ENCODE peak calls at places on chromosomes 2 and 18, in four cellular contexts. One of them, this sample, is unnamed.

GRCh38 chr2:198059800-198060199 is 255.4 kb downstream of the PLCL1 start:
- DNase-seq in endodermal cell: no peak
- DNase-seq in astrocyte of the spinal cord: no peak
- DNase-seq in fibroblast of the aortic adventitia: no peak
- DNase-seq in this sample: no peak

GRCh38 chr18:21831413-21831831 is 90.8 kb downstream of the MIB1 start:
- DNase-seq in endodermal cell: no peak
- DNase-seq in astrocyte of the spinal cord: no peak
- DNase-seq in fibroblast of the aortic adventitia: peak
- DNase-seq in this sample: no peak

GRCh38 chr18:13217466-13217961 is 1.0 kb upstream of the LDLRAD4 start:
- DNase-seq in endodermal cell: peak
- DNase-seq in astrocyte of the spinal cord: peak
- DNase-seq in fibroblast of the aortic adventitia: no peak
- DNase-seq in this sample: no peak

GRCh38 chr18:70490008-70490933 is 201.4 kb downstream of the SOCS6 start:
- DNase-seq in endodermal cell: peak
- DNase-seq in astrocyte of the spinal cord: peak
- DNase-seq in fibroblast of the aortic adventitia: peak
- DNase-seq in this sample: peak

GRCh38 chr2:238942941-238943715 is 95.2 kb downstream of the TWIST2 start:
- DNase-seq in endodermal cell: no peak
- DNase-seq in astrocyte of the spinal cord: peak
- DNase-seq in fibroblast of the aortic adventitia: peak
- DNase-seq in this sample: no peak

GRCh38 chr2:73640537-73640936 is 1.7 kb downstream of the NAT8 start:
- DNase-seq in endodermal cell: no peak
- DNase-seq in astrocyte of the spinal cord: no peak
- DNase-seq in fibroblast of the aortic adventitia: no peak
- DNase-seq in this sample: no peak

GRCh38 chr2:179104736-179105135 is 54.8 kb upstream of the CCDC141 start:
- DNase-seq in endodermal cell: no peak
- DNase-seq in astrocyte of the spinal cord: peak
- DNase-seq in fibroblast of the aortic adventitia: peak
- DNase-seq in this sample: peak

GRCh38 chr2:118687201-118687600 is 160.2 kb downstream of the EN1 start:
- DNase-seq in endodermal cell: no peak
- DNase-seq in astrocyte of the spinal cord: no peak
- DNase-seq in fibroblast of the aortic adventitia: peak
- DNase-seq in this sample: no peak

GRCh38 chr2:10792660-10793400 is 19.8 kb downstream of the PDIA6 start:
- DNase-seq in endodermal cell: peak
- DNase-seq in astrocyte of the spinal cord: no peak
- DNase-seq in fibroblast of the aortic adventitia: no peak
- DNase-seq in this sample: no peak

GRCh38 chr18:61738488-61738887 is 154.3 kb downstream of the RNF152 start:
- DNase-seq in endodermal cell: no peak
- DNase-seq in astrocyte of the spinal cord: no peak
- DNase-seq in fibroblast of the aortic adventitia: peak
- DNase-seq in this sample: peak

GRCh38 chr2:41973871-41974270 is 74.0 kb upstream of the PKDCC start:
- DNase-seq in endodermal cell: peak
- DNase-seq in astrocyte of the spinal cord: no peak
- DNase-seq in fibroblast of the aortic adventitia: no peak
- DNase-seq in this sample: no peak

GRCh38 chr18:52220062-52220591 is 119.9 kb upstream of the DCC start:
- DNase-seq in endodermal cell: no peak
- DNase-seq in astrocyte of the spinal cord: no peak
- DNase-seq in fibroblast of the aortic adventitia: no peak
- DNase-seq in this sample: no peak

GRCh38 chr2:43224131-43224570 is 2.3 kb downstream of the ZFP36L2 start:
- DNase-seq in endodermal cell: peak
- DNase-seq in astrocyte of the spinal cord: peak
- DNase-seq in fibroblast of the aortic adventitia: peak
- DNase-seq in this sample: peak

GRCh38 chr2:197873293-197873701 is 68.9 kb downstream of the PLCL1 start:
- DNase-seq in endodermal cell: peak
- DNase-seq in astrocyte of the spinal cord: peak
- DNase-seq in fibroblast of the aortic adventitia: peak
- DNase-seq in this sample: peak

GRCh38 chr2:11377915-11378649 is 33.6 kb upstream of the ROCK2 start:
- DNase-seq in endodermal cell: no peak
- DNase-seq in astrocyte of the spinal cord: no peak
- DNase-seq in fibroblast of the aortic adventitia: peak
- DNase-seq in this sample: no peak

GRCh38 chr2:119255760-119256573 is 32.3 kb downstream of the STEAP3 start:
- DNase-seq in endodermal cell: peak
- DNase-seq in astrocyte of the spinal cord: peak
- DNase-seq in fibroblast of the aortic adventitia: peak
- DNase-seq in this sample: peak

GRCh38 chr2:32356735-32357544 is at the start of gene BIRC6:
- DNase-seq in endodermal cell: peak
- DNase-seq in astrocyte of the spinal cord: peak
- DNase-seq in fibroblast of the aortic adventitia: peak
- DNase-seq in this sample: peak

GRCh38 chr18:7021994-7022840 is 95.4 kb downstream of the LAMA1 start:
- DNase-seq in endodermal cell: no peak
- DNase-seq in astrocyte of the spinal cord: peak
- DNase-seq in fibroblast of the aortic adventitia: no peak
- DNase-seq in this sample: peak

GRCh38 chr2:64327129-64327509 is 126.8 kb upstream of the LGALSL start:
- DNase-seq in endodermal cell: no peak
- DNase-seq in astrocyte of the spinal cord: no peak
- DNase-seq in fibroblast of the aortic adventitia: no peak
- DNase-seq in this sample: no peak

GRCh38 chr2:152549428-152549827 is 167.8 kb downstream of the PRPF40A start:
- DNase-seq in endodermal cell: no peak
- DNase-seq in astrocyte of the spinal cord: peak
- DNase-seq in fibroblast of the aortic adventitia: no peak
- DNase-seq in this sample: peak

GRCh38 chr2:16615687-16616615 is 49.7 kb downstream of the CYRIA start:
- DNase-seq in endodermal cell: peak
- DNase-seq in astrocyte of the spinal cord: no peak
- DNase-seq in fibroblast of the aortic adventitia: no peak
- DNase-seq in this sample: no peak

GRCh38 chr18:65753520-65753919 is 2.7 kb downstream of the CDH7 start:
- DNase-seq in endodermal cell: peak
- DNase-seq in astrocyte of the spinal cord: peak
- DNase-seq in fibroblast of the aortic adventitia: no peak
- DNase-seq in this sample: no peak

GRCh38 chr18:32243358-32243757 is 53.5 kb downstream of the MEP1B start:
- DNase-seq in endodermal cell: no peak
- DNase-seq in astrocyte of the spinal cord: no peak
- DNase-seq in fibroblast of the aortic adventitia: no peak
- DNase-seq in this sample: no peak

GRCh38 chr2:128781166-128781887 is 462.7 kb upstream of the HS6ST1 start:
- DNase-seq in endodermal cell: no peak
- DNase-seq in astrocyte of the spinal cord: no peak
- DNase-seq in fibroblast of the aortic adventitia: no peak
- DNase-seq in this sample: no peak

GRCh38 chr2:128782411-128783192 is 463.9 kb upstream of the HS6ST1 start:
- DNase-seq in endodermal cell: no peak
- DNase-seq in astrocyte of the spinal cord: no peak
- DNase-seq in fibroblast of the aortic adventitia: no peak
- DNase-seq in this sample: no peak

GRCh38 chr2:128783193-128783671 is 464.6 kb upstream of the HS6ST1 start:
- DNase-seq in endodermal cell: no peak
- DNase-seq in astrocyte of the spinal cord: no peak
- DNase-seq in fibroblast of the aortic adventitia: no peak
- DNase-seq in this sample: no peak

GRCh38 chr2:128780434-128781080 is 461.9 kb upstream of the HS6ST1 start:
- DNase-seq in endodermal cell: no peak
- DNase-seq in astrocyte of the spinal cord: no peak
- DNase-seq in fibroblast of the aortic adventitia: no peak
- DNase-seq in this sample: no peak

DNA sequence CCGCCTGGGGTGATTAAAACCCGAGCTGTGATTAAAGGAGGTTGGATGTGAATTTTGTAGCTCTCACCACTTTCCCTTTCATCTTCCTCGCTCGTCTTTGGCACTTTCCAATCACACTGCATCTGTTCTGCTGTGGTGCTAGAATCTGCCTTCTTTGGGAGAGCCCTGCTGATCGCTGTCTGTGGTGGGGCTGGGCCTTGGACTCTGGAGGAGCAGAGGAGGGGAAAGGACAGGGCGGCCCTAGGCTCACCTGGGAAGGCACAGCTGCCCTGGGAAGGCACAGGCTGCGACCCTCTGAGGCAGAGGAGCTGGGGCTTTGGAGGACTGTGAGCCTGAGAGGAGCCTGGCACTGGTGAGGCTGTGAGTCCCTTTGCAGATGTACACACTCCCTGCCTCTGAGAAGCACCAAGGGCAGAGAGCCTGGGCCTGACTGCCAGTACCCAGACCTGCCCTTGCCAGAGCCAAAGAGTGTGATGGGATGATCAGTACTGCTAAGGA is 463.3 kb upstream of the HS6ST1 start:
- DNase-seq in endodermal cell: no peak
- DNase-seq in astrocyte of the spinal cord: no peak
- DNase-seq in fibroblast of the aortic adventitia: no peak
- DNase-seq in this sample: no peak
- TF ChIP-seq CTCF in endodermal cell: no peak
- TF ChIP-seq CTCF in astrocyte of the spinal cord: no peak
- TF ChIP-seq CTCF in fibroblast of the aortic adventitia: no peak
- TF ChIP-seq CTCF in this sample: no peak

GRCh38 chr2:235105821-235106359 is 154.1 kb downstream of the SH3BP4 start:
- DNase-seq in endodermal cell: no peak
- DNase-seq in astrocyte of the spinal cord: peak
- DNase-seq in fibroblast of the aortic adventitia: no peak
- DNase-seq in this sample: no peak

GRCh38 chr2:235112365-235112764 is 160.5 kb downstream of the SH3BP4 start:
- DNase-seq in endodermal cell: no peak
- DNase-seq in astrocyte of the spinal cord: no peak
- DNase-seq in fibroblast of the aortic adventitia: no peak
- DNase-seq in this sample: no peak

GRCh38 chr2:235102987-235103386 is 151.2 kb downstream of the SH3BP4 start:
- DNase-seq in endodermal cell: no peak
- DNase-seq in astrocyte of the spinal cord: no peak
- DNase-seq in fibroblast of the aortic adventitia: no peak
- DNase-seq in this sample: no peak

GRCh38 chr2:235107640-235107951 is 155.8 kb downstream of the SH3BP4 start:
- DNase-seq in endodermal cell: no peak
- DNase-seq in astrocyte of the spinal cord: no peak
- DNase-seq in fibroblast of the aortic adventitia: no peak
- DNase-seq in this sample: no peak

DNA sequence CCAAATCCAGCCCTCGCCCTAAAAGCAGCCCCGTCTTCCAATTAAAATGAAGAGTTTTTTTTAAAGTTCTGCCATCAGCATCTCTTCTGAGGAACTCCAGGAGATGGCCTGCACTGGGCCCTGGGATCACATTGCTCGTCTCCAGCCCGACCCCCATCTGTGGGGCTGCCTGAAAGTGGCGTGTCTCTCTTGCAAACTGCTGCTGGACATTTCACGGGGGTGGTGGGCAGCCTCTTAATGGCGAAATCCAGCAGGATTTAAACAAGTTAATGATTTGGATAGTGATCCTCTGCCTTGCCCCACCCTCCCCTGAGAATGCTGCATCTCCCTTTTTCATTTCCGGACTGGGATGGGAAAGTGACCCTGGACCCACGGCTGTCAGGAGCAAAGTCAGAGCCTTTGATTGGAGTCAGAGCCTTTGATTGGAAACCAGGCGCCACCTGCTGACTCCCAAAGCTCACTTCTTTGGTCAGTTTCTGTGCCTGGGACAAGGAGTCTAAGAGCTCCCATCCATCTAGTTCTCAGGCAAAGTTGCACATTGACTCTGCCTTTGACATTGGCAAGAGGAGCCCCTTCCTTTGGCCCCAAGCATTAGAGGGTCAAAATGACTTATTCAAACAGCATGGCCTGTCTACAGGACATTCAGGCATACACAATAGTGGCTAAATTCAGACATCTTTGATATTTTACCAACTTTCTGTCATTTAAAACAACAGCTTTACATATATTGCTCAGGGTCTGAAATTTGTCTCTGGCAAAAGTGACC is 155.2 kb downstream of the SH3BP4 start:
- DNase-seq in endodermal cell: peak
- DNase-seq in astrocyte of the spinal cord: peak
- DNase-seq in fibroblast of the aortic adventitia: peak
- DNase-seq in this sample: peak
- TF ChIP-seq CTCF in endodermal cell: peak
- TF ChIP-seq CTCF in astrocyte of the spinal cord: peak
- TF ChIP-seq CTCF in fibroblast of the aortic adventitia: peak
- TF ChIP-seq CTCF in this sample: peak

GRCh38 chr2:158034198-158034831 is 67.4 kb upstream of the UPP2 start:
- DNase-seq in endodermal cell: peak
- DNase-seq in astrocyte of the spinal cord: peak
- DNase-seq in fibroblast of the aortic adventitia: peak
- DNase-seq in this sample: peak
- TF ChIP-seq CTCF in endodermal cell: peak
- TF ChIP-seq CTCF in astrocyte of the spinal cord: peak
- TF ChIP-seq CTCF in fibroblast of the aortic adventitia: peak
- TF ChIP-seq CTCF in this sample: peak

GRCh38 chr2:77434880-77435279 is 87.3 kb downstream of the LRRTM4 start:
- DNase-seq in endodermal cell: no peak
- DNase-seq in astrocyte of the spinal cord: no peak
- DNase-seq in fibroblast of the aortic adventitia: no peak
- DNase-seq in this sample: no peak
- TF ChIP-seq CTCF in endodermal cell: peak
- TF ChIP-seq CTCF in astrocyte of the spinal cord: no peak
- TF ChIP-seq CTCF in fibroblast of the aortic adventitia: no peak
- TF ChIP-seq CTCF in this sample: no peak

GRCh38 chr2:112254466-112255240 is at the start of gene ZC3H8:
- DNase-seq in endodermal cell: peak
- DNase-seq in astrocyte of the spinal cord: peak
- DNase-seq in fibroblast of the aortic adventitia: peak
- DNase-seq in this sample: peak
- TF ChIP-seq CTCF in endodermal cell: no peak
- TF ChIP-seq CTCF in astrocyte of the spinal cord: no peak
- TF ChIP-seq CTCF in fibroblast of the aortic adventitia: no peak
- TF ChIP-seq CTCF in this sample: peak

GRCh38 chr18:79353238-79353637 is 42.5 kb upstream of the NFATC1 start:
- DNase-seq in endodermal cell: peak
- DNase-seq in astrocyte of the spinal cord: no peak
- DNase-seq in fibroblast of the aortic adventitia: no peak
- DNase-seq in this sample: no peak
- TF ChIP-seq CTCF in endodermal cell: peak
- TF ChIP-seq CTCF in astrocyte of the spinal cord: peak
- TF ChIP-seq CTCF in fibroblast of the aortic adventitia: peak
- TF ChIP-seq CTCF in this sample: peak

This sample was measured in HFFc6.